ENCODE peak calls at places on chromosome 22, in eight cellular contexts. E is right cardiac atrium, R is suprapubic skin, Y is GM23248, T is GM23338, O is SK-N-SH, S is lower lobe of right lung, A is hepatocyte. M is an unnamed sample.

GRCh38 chr22:39739338-39740027 is 154.1 kb downstream of the ENTHD1 start:
- DNase-seq in S (no peak), E (no peak), R (no peak), O (no peak), Y (no peak), A (no peak), T (no peak), M (no peak)

GRCh38 chr22:48864748-48865147 is 962.9 kb downstream of the BRD1 start:
- DNase-seq in S (peak; percentile 14), T (no peak), Y (no peak), A (no peak), E (no peak), R (no peak), O (no peak), M (peak; percentile 28)

GRCh38 chr22:49838771-49839717 is 11.4 kb upstream of the BRD1 start:
- DNase-seq in E (peak; percentile 55), R (no peak), S (peak; percentile 45), Y (no peak), T (peak; percentile 77), A (no peak), O (no peak), M (no peak)

GRCh38 chr22:35835998-35836691 is 118.5 kb downstream of the APOL5 start:
- DNase-seq in T (peak; percentile 84), Y (peak; percentile 92), A (peak; percentile 80), E (peak; percentile 66), O (peak; percentile 51), R (no peak), S (no peak), M (peak; percentile 76)

GRCh38 chr22:36145881-36146280 is 14.7 kb downstream of the APOL3 start:
- DNase-seq in Y (peak; percentile 71), S (no peak), T (no peak), E (no peak), R (no peak), A (no peak), O (no peak), M (peak; percentile 55)

GRCh38 chr22:48284671-48285070 is 1522.2 kb downstream of the TBC1D22A start:
- DNase-seq in O (no peak), E (no peak), T (no peak), A (no peak), Y (no peak), R (no peak), S (no peak), M (no peak)

GRCh38 chr22:49204599-49205214 is 623.0 kb downstream of the BRD1 start:
- DNase-seq in A (no peak), Y (no peak), O (no peak), T (no peak), R (peak; percentile 15), S (no peak), E (no peak), M (peak; percentile 48)

GRCh38 chr22:41366323-41367014 is 15.3 kb upstream of the TEF start:
- DNase-seq in O (no peak), A (no peak), Y (no peak), T (no peak), R (peak; percentile 59), S (no peak), E (no peak), M (no peak)

GRCh38 chr22:32823024-32823730 is 21.7 kb downstream of the TIMP3 start:
- DNase-seq in R (peak; percentile 54), T (peak; percentile 92), S (no peak), O (peak; percentile 59), E (no peak), Y (no peak), A (peak; percentile 76), M (peak; percentile 62)

DNA sequence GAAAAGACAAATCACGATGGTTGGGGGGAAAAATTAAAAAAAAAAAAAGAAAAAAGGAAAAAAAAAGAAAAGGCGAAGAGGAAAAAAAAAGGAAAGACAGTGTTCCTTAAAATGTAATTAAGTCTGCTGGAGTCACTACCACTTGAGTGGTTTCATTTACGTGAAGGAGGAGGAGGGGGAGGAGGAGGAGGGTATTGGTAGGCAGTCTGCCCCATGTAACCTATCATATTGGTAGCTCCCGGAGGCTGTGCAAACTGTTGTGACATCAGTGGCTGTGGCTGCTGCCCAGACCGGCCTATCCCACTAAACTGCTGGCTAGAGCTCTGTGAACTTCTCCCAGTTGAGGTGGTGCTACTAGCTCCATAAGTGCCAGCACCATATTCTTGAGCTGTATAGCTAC is 17.9 kb downstream of the KDELR3 start:
- DNase-seq in O (no peak), S (no peak), Y (peak; percentile 46), E (no peak), T (no peak), R (no peak), A (no peak), M (no peak)
- H3K27ac ChIP-seq in O (no peak overlapping the region), S (no peak overlapping the region), Y (peak overlapping the region; percentile 16), E (no peak overlapping the region), T (no peak overlapping the region), R (no peak overlapping the region), A (no peak overlapping the region), M (peak overlapping the region; percentile 17)

GRCh38 chr22:44025171-44026065 is 1.3 kb downstream of the PARVB start:
- DNase-seq in Y (peak; percentile 16), E (peak; percentile 77), T (peak; percentile 36), O (no peak), A (no peak), S (peak; percentile 62), R (peak; percentile 76), M (no peak)

GRCh38 chr22:44024288-44024908 is at the start of gene PARVB:
- DNase-seq in S (peak; percentile 51), A (peak; percentile 51), R (peak; percentile 69), E (peak; percentile 82), T (peak; percentile 42), O (peak; percentile 84), Y (peak; percentile 71), M (no peak)

GRCh38 chr22:44028091-44028490 is 4.0 kb downstream of the PARVB start:
- DNase-seq in Y (no peak), T (no peak), O (no peak), A (no peak), R (no peak), E (no peak), S (no peak), M (no peak)

GRCh38 chr22:44026630-44027511 is 2.8 kb downstream of the PARVB start:
- DNase-seq in R (peak; percentile 94), O (no peak), T (no peak), A (no peak), E (peak; percentile 92), S (peak; percentile 89), Y (peak; percentile 97), M (peak; percentile 85)

DNA sequence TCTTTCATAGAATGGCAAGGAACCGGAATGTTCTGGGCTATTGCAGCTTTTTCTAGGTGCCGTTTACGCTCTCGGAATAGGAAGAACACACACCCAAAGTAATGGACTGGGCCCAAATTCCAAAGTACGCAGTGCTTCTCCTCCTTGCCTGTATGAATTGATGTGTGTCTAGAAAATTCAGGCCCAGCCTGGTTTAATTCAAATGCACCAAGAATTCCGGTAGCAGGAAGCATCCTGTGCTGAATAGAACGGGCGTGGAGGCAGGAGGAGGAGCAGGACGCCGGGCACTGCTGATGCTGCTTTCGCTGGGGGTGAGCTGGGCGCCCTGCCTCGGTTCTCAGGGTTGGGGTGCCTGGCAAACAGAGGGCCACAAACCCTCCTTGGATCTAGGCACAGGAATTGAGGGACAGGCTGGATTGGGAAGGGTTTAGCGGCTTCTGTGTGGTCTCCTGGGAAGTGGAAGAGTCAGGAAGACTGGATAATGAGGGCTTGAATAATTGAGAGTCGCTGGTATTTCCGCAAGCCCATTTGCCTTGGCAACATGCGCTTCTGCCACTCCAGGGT is 2.0 kb downstream of the PARVB start:
- DNase-seq in A (no peak), S (peak; percentile 36), E (no peak), R (no peak), T (no peak), O (no peak), Y (peak; percentile 79), M (no peak)
- H3K27ac ChIP-seq in A (no peak overlapping the region), S (peak overlapping the region; percentile 93), E (peak overlapping the region; percentile 89), R (peak overlapping the region; percentile 91), T (no peak overlapping the region), O (no peak overlapping the region), Y (peak overlapping the region; percentile 99), M (peak overlapping the region; percentile 78)

DNA sequence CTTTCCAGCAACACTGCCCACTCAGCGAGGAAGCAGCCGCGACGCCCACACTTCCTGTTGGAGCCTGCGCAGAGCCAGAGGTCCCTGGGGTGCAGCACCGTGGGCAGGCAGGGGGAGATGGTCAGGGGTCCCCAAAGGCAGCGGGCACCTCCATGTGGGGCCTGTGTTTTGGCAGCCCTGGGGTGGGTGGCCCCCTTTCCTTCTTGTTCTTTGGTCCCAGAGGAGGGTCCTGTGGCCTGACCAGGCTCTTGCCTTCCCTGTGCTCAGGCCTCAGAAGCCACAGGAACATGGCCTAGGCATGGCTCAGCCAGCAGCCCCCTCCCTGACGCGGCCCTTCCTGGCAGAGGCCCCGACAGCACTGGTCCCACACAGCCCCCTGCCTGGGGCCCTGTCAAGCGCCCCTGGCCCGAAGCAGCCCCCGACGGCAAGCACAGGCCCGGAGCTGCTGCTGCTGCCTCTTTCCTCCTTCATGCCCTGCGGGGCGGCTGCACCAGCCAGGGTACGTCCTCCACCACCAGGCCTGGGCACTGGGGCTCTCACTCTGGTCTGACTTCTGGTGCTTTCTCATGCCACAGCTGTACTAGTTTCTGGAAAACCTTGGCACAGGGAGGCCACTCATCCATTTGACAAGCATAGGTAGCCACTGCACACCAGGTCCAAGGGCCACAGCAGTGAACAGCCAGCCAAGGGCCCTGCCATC is 47.1 kb downstream of the PISD start:
- DNase-seq in O (no peak), Y (no peak), A (no peak), S (no peak), E (peak; percentile 55), T (no peak), R (no peak), M (peak; percentile 50)
- H3K27ac ChIP-seq in O (no peak overlapping the region), Y (no peak overlapping the region), A (no peak overlapping the region), S (peak overlapping the region; percentile 14), E (no peak overlapping the region), T (peak overlapping the region; percentile 50), R (no peak overlapping the region), M (no peak overlapping the region)

GRCh38 chr22:28813772-28814518 is 13.6 kb upstream of the XBP1 start:
- DNase-seq in T (no peak), O (no peak), R (no peak), A (peak; percentile 65), Y (no peak), E (no peak), S (peak; percentile 60), M (peak; percentile 68)
- H3K27ac ChIP-seq in T (no peak overlapping the region), O (no peak overlapping the region), R (peak overlapping the region; percentile 1), A (peak overlapping the region; percentile 56), Y (no peak overlapping the region), E (peak overlapping the region; percentile 45), S (peak overlapping the region; percentile 74), M (peak overlapping the region; percentile 45)

GRCh38 chr22:17769013-17769715 is 5.1 kb downstream of the BID start:
- DNase-seq in T (no peak), Y (no peak), S (peak; percentile 68), A (no peak), R (peak; percentile 52), O (no peak), E (no peak), M (no peak)

GRCh38 chr22:17770180-17771077 is 3.8 kb downstream of the BID start:
- DNase-seq in O (no peak), S (no peak), R (no peak), E (no peak), T (no peak), A (no peak), Y (no peak), M (no peak)

GRCh38 chr22:17764036-17764435 is 10.2 kb downstream of the BID start:
- DNase-seq in S (no peak), O (no peak), T (no peak), A (no peak), E (no peak), R (no peak), Y (no peak), M (no peak)

GRCh38 chr22:17769716-17770082 is 4.6 kb downstream of the BID start:
- DNase-seq in E (no peak), A (no peak), T (no peak), R (no peak), Y (no peak), S (no peak), O (no peak), M (peak; percentile 60)

GRCh38 chr22:17767236-17768065 is 6.8 kb downstream of the BID start:
- DNase-seq in R (no peak), Y (no peak), T (no peak), A (no peak), E (no peak), O (no peak), S (no peak), M (no peak)
- H3K27ac ChIP-seq in R (no peak overlapping the region), Y (no peak overlapping the region), T (no peak overlapping the region), A (no peak overlapping the region), E (no peak overlapping the region), O (no peak overlapping the region), S (no peak overlapping the region), M (no peak overlapping the region)

M was measured in sigmoid colon.